ENCODE peak calls at places on chromosomes 5 and 9, in four cellular contexts. L is mesenchymal stem cell, M is H1, X is neuronal stem cell. Z is an unnamed sample.

GRCh38 chr5:36606437-36607113 is at the start of gene SLC1A3:
- DNase-seq in L (peak; percentile 72), M (no peak), X (peak; percentile 69), Z (peak; percentile 82)

GRCh38 chr5:144026286-144026685 is 144.2 kb downstream of the YIPF5 start:
- DNase-seq in L (no peak), M (no peak), X (no peak), Z (no peak)

GRCh38 chr5:134436523-134437339 is 25.1 kb upstream of the CDKN2AIPNL start:
- DNase-seq in L (peak; percentile 98), M (no peak), X (no peak), Z (peak; percentile 82)

GRCh38 chr9:106621299-106621920 is 241.6 kb upstream of the ZNF462 start:
- DNase-seq in L (no peak), M (peak; percentile 15), X (peak; percentile 73), Z (no peak)

GRCh38 chr5:8394965-8395364 is 526.0 kb downstream of the MTRR start:
- DNase-seq in L (no peak), M (no peak), X (no peak), Z (no peak)

GRCh38 chr5:176890455-176891330 is 8.5 kb downstream of the HK3 start:
- DNase-seq in L (no peak), M (no peak), X (no peak), Z (no peak)

GRCh38 chr9:27088981-27089380 is 20.0 kb upstream of the TEK start:
- DNase-seq in L (peak; percentile 57), M (no peak), X (no peak), Z (peak; percentile 80)

GRCh38 chr9:68457803-68458202 is 82.9 kb downstream of the TMEM252 start:
- DNase-seq in L (peak; percentile 26), M (no peak), X (no peak), Z (no peak)

GRCh38 chr9:135712571-135713295 is 10.7 kb downstream of the KCNT1 start:
- DNase-seq in L (no peak), M (no peak), X (no peak), Z (no peak)

GRCh38 chr9:88746029-88746743 is 211.2 kb downstream of the NXNL2 start:
- DNase-seq in L (peak; percentile 95), M (no peak), X (no peak), Z (no peak)

GRCh38 chr5:74205745-74206570 is 434.6 kb downstream of the ENC1 start:
- DNase-seq in L (no peak), M (no peak), X (no peak), Z (no peak)

GRCh38 chr5:174796711-174797192 is 72.4 kb downstream of the MSX2 start:
- DNase-seq in L (no peak), M (no peak), X (no peak), Z (no peak)

GRCh38 chr5:2006971-2007291 is 124.2 kb upstream of the IRX4 start:
- DNase-seq in L (no peak), M (no peak), X (no peak), Z (no peak)

GRCh38 chr5:139851558-139851957 is 56.0 kb downstream of the PSD2 start:
- DNase-seq in L (no peak), M (no peak), X (no peak), Z (no peak)

GRCh38 chr9:135969064-135969683 is 8.0 kb upstream of the UBAC1 start:
- DNase-seq in L (peak; percentile 80), M (no peak), X (no peak), Z (no peak)

GRCh38 chr5:65041296-65042158 is 272.8 kb downstream of the CWC27 start:
- DNase-seq in L (no peak), M (no peak), X (no peak), Z (no peak)

GRCh38 chr9:136059851-136060670 is 35.0 kb downstream of the NACC2 start:
- DNase-seq in L (peak; percentile 78), M (no peak), X (no peak), Z (no peak)

GRCh38 chr9:105554042-105554441 is 3.9 kb upstream of the FKTN start:
- DNase-seq in L (no peak), M (no peak), X (no peak), Z (no peak)

GRCh38 chr5:112848116-112848811 is 12.8 kb upstream of the SRP19 start:
- DNase-seq in L (peak; percentile 78), M (no peak), X (peak; percentile 54), Z (peak; percentile 16)

GRCh38 chr5:139709587-139710369 is 61.6 kb downstream of the CXXC5 start:
- DNase-seq in L (peak; percentile 41), M (no peak), X (peak; percentile 61), Z (no peak)

GRCh38 chr5:159504857-159505304 is 174.6 kb upstream of the IL12B start:
- DNase-seq in L (peak; percentile 82), M (no peak), X (no peak), Z (no peak)

GRCh38 chr5:159507661-159508060 is 177.4 kb upstream of the IL12B start:
- DNase-seq in L (no peak), M (no peak), X (no peak), Z (no peak)

GRCh38 chr5:159504106-159504856 is 174.0 kb upstream of the IL12B start:
- DNase-seq in L (peak; percentile 70), M (no peak), X (no peak), Z (no peak)

GRCh38 chr5:159507055-159507454 is 176.8 kb upstream of the IL12B start:
- DNase-seq in L (no peak), M (no peak), X (no peak), Z (no peak)

DNA sequence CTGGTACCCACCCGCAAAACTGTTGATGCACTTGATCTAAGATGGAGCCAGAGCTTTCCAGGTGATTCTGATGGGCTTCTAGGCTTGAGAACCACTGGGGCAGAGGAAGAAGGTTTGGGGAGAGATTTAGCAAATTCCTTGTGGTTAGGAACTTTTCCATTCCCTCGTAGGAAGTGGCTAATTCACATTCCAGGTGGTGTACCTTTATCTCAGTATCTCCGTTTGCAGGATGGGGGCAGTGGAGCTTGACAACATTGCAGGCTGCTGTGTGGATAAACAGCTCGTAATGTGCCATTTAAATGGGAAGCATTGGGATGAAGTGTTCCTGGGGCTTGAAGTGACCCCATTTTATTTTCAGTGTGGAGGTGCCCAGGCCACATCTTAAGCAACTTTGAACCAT is 172.9 kb upstream of the IL12B start:
- DNase-seq in L (no peak), M (no peak), X (no peak), Z (peak; percentile 53)
- H2BK5ac ChIP-seq in L (peak overlapping the region; percentile 51), M (no peak overlapping the region), X (no peak overlapping the region), Z (peak overlapping the region; percentile 17)

DNA sequence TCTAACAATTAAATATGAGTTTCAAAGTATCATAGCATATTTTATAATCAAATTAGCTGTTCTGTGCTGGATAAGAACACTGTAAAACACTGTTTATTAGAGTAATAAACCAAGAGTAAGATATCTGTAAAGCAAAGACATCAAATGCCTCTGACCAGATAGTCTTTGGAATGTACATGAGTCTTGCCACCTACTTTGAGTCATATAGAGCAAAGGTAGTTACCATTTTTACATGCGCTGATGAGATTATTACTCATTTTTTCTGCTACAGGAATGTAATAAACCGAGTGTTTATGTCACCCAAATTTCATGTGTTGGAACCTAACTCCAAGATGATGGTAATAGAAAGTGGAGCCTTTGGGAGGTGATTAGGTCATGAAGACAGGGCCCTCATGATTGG is 654.5 kb downstream of the CETN3 start:
- DNase-seq in L (no peak), M (no peak), X (no peak), Z (no peak)
- H3K9ac ChIP-seq in L (no peak overlapping the region), M (no peak overlapping the region), X (no peak overlapping the region), Z (no peak overlapping the region)

DNA sequence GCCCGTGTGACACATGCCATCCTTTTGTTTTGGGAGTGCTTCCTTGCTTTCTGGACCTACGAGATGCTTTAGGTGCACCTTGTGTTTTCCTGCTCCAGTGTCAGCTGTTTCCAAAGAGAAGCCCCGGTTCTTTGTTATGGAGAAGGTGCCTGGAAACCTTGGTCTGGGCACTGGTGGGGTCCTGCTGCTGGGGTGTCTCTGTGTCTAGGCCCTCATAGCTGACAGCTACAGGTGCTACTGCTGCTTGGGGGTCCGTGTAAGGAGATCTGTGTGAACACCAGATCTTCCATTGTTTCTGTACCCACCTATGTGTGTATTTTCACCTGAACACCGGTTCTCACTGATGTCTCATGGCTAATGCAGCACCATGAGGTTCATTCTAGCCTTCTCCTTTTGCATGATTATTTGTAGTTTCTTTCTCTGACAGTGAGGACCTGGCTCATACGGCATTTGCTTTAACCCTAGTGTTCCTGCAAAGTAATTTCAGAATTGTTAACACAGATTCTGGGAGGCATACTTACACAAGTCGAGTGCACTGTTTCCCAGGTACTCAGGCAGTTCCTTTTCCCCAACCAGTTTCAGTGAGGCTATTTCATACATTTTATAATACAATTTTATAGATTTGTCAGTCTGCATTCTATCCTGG is 13.2 kb upstream of the FAM120AOS start:
- DNase-seq in L (no peak), M (no peak), X (no peak), Z (no peak)
- H2BK5ac ChIP-seq in L (no peak overlapping the region), M (peak overlapping the region; percentile 53), X (no peak overlapping the region), Z (no peak overlapping the region)

GRCh38 chr5:95669985-95670384 is 12.8 kb downstream of the SPATA9 start:
- DNase-seq in L (no peak), M (no peak), X (no peak), Z (no peak)
- H3K9ac ChIP-seq in L (no peak overlapping the region), M (no peak overlapping the region), X (no peak overlapping the region), Z (no peak overlapping the region)

DNA sequence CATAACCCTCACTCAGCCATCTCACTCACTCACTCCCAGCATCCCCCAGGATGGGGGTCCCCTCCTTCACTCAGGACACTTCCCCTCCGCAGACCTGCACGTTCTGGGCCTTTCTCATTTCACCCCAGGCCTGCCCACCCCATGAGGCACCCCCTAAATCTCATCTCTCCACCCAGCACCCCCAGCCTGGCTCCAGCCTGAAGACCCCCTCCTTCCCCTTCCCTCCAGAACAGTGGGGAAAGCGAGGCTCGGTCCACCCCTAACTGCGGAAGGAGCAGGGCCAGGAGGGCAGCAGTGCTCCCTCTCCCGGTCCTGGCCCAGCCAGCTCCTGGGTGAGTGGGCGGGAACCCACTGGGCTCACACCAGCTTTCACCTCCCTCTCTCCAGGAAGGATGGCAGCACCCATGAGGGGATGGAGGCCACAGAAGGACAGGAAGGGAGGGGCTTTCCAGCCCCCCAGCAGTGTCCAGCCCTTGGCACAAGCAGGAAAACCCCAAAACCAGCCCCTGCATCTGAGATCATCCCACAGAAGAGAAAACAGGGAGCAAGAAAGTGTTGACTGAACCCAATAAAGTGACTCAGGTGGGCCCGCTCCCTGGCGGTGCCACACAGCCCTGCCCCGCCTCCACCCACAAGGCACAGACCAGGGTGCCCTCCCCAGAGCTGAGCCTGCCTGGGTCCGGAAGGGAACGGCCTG is 55.0 kb downstream of the LRSAM1 start:
- DNase-seq in L (no peak), M (no peak), X (no peak), Z (no peak)
- H2BK5ac ChIP-seq in L (no peak overlapping the region), M (no peak overlapping the region), X (no peak overlapping the region), Z (no peak overlapping the region)

DNA sequence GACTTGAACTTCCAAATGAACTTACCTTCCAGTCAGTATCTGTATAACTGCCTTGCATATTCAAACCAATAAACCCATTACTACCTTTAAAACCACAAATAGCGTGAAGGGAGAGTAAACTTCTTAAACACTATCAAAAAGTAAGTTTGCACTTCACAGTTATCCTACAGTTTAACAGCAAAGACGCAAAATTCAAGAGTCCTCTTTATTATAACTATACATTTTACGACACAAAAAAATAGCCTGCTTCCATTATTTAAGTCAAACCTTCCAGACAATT is 1.8 kb downstream of the PTBP3 start:
- DNase-seq in L (peak; percentile 24), M (no peak), X (no peak), Z (no peak)
- H3K9ac ChIP-seq in L (peak overlapping the region; percentile 96), M (no peak overlapping the region), X (no peak overlapping the region), Z (no peak overlapping the region)

GRCh38 chr5:69189162-69190086 is at the start of gene CENPH:
- DNase-seq in L (peak; percentile 97), M (peak; percentile 54), X (peak; percentile 87), Z (peak; percentile 93)
- H2BK5ac ChIP-seq in L (peak within 1 kb of the TSS; percentile 62), M (peak within 1 kb of the TSS; percentile 91), X (peak within 1 kb of the TSS; percentile 2), Z (peak within 1 kb of the TSS; percentile 71)